ENCODE peak calls at places on chromosomes 12 and 14, in ten cellular contexts. O, Z, D, J, L, E, C, V, H and P are unnamed samples.

GRCh38 chr12:38555620-38556596 is 239.3 kb downstream of the ALG10B start:
- DNase-seq in O (no peak), Z (no peak), D (no peak), J (no peak), L (no peak), E (no peak), C (no peak), V (no peak), H (no peak), P (no peak)

GRCh38 chr12:10070380-10070779 is 28.4 kb downstream of the CLEC1A start:
- DNase-seq in O (no peak), Z (no peak), D (no peak), J (no peak), L (no peak), E (no peak), C (no peak), V (no peak), H (no peak), P (no peak)

GRCh38 chr14:54781936-54782802 is 120.5 kb downstream of the GCH1 start:
- DNase-seq in O (no peak), Z (no peak), D (no peak), J (no peak), L (no peak), E (no peak), C (no peak), V (no peak), H (no peak), P (no peak)

GRCh38 chr12:128388461-128388921 is 121.5 kb downstream of the TMEM132C start:
- DNase-seq in O (peak; percentile 14), Z (no peak), D (no peak), J (no peak), L (no peak), E (no peak), C (no peak), V (no peak), H (no peak), P (no peak)

GRCh38 chr14:32372154-32372553 is 43.1 kb downstream of the AKAP6 start:
- DNase-seq in O (no peak), Z (no peak), D (no peak), J (no peak), L (no peak), E (no peak), C (no peak), V (no peak), H (no peak), P (no peak)

GRCh38 chr14:99604766-99605298 is 825 bp upstream of the CCDC85C start:
- DNase-seq in O (no peak), Z (no peak), D (no peak), J (no peak), L (no peak), E (no peak), C (no peak), V (no peak), H (no peak), P (peak; percentile 22)

GRCh38 chr12:47591795-47592194 is 114.0 kb downstream of the RPAP3 start:
- DNase-seq in O (no peak), Z (no peak), D (no peak), J (no peak), L (no peak), E (no peak), C (no peak), V (no peak), H (no peak), P (no peak)

GRCh38 chr12:6902448-6902847 is 2.2 kb upstream of the LRRC23 start:
- DNase-seq in O (no peak), Z (no peak), D (no peak), J (no peak), L (no peak), E (no peak), C (no peak), V (no peak), H (no peak), P (no peak)

GRCh38 chr12:34304001-34304400 is 281.7 kb downstream of the ALG10 start:
- DNase-seq in O (no peak), Z (no peak), D (no peak), J (no peak), L (no peak), E (no peak), C (no peak), V (no peak), H (no peak), P (no peak)

GRCh38 chr12:116459011-116459410 is 100.2 kb upstream of the MAP1LC3B2 start:
- DNase-seq in O (no peak), Z (no peak), D (no peak), J (no peak), L (no peak), E (no peak), C (no peak), V (no peak), H (no peak), P (no peak)

GRCh38 chr12:100799770-100800169 is 5.2 kb downstream of the ANO4 start:
- DNase-seq in O (no peak), Z (no peak), D (no peak), J (no peak), L (no peak), E (no peak), C (no peak), V (no peak), H (no peak), P (no peak)

GRCh38 chr12:848519-849191 is 96.3 kb downstream of the WNK1 start:
- DNase-seq in O (no peak), Z (no peak), D (no peak), J (no peak), L (no peak), E (no peak), C (no peak), V (no peak), H (no peak), P (no peak)

GRCh38 chr14:55807059-55807499 is 227.1 kb downstream of the KTN1 start:
- DNase-seq in O (peak; percentile 96), Z (no peak), D (no peak), J (peak; percentile 37), L (peak; percentile 17), E (no peak), C (no peak), V (peak; percentile 81), H (peak; percentile 31), P (no peak)

GRCh38 chr14:75825147-75825592 is 156.6 kb downstream of the TGFB3 start:
- DNase-seq in O (no peak), Z (no peak), D (no peak), J (no peak), L (no peak), E (no peak), C (no peak), V (no peak), H (no peak), P (no peak)

GRCh38 chr14:36751920-36752319 is 90.3 kb downstream of the PAX9 start:
- DNase-seq in O (no peak), Z (no peak), D (no peak), J (no peak), L (no peak), E (no peak), C (no peak), V (no peak), H (no peak), P (no peak)

GRCh38 chr14:73825551-73826188 is 26.0 kb upstream of the PTGR2 start:
- DNase-seq in O (peak; percentile 91), Z (peak; percentile 45), D (peak; percentile 62), J (peak; percentile 52), L (peak; percentile 39), E (peak; percentile 73), C (peak; percentile 81), V (peak; percentile 75), H (peak; percentile 64), P (peak; percentile 65)

GRCh38 chr12:57085999-57086950 is 2.6 kb upstream of the NAB2 start:
- DNase-seq in O (peak; percentile 61), Z (peak; percentile 75), D (peak; percentile 24), J (peak; percentile 45), L (no peak), E (peak; percentile 76), C (peak; percentile 56), V (peak; percentile 46), H (peak; percentile 42), P (peak; percentile 20)

GRCh38 chr14:89000007-89000942 is 175.8 kb downstream of the TTC8 start:
- DNase-seq in O (no peak), Z (no peak), D (no peak), J (no peak), L (no peak), E (no peak), C (no peak), V (no peak), H (peak; percentile 16), P (peak; percentile 23)

GRCh38 chr12:16189849-16190248 is 87.6 kb downstream of the SLC15A5 start:
- DNase-seq in O (no peak), Z (no peak), D (no peak), J (no peak), L (no peak), E (peak; percentile 35), C (no peak), V (no peak), H (no peak), P (no peak)

GRCh38 chr12:8145754-8146415 is 10.9 kb upstream of the ZNF705A start:
- DNase-seq in O (peak; percentile 62), Z (peak; percentile 5), D (no peak), J (no peak), L (no peak), E (no peak), C (peak; percentile 62), V (no peak), H (no peak), P (no peak)

GRCh38 chr14:55977346-55977745 is 140.9 kb upstream of the PELI2 start:
- DNase-seq in O (no peak), Z (no peak), D (no peak), J (no peak), L (no peak), E (no peak), C (no peak), V (no peak), H (no peak), P (no peak)

GRCh38 chr12:105507311-105508035 is 177.0 kb downstream of the C12orf75 start:
- DNase-seq in O (no peak), Z (no peak), D (no peak), J (no peak), L (no peak), E (no peak), C (no peak), V (no peak), H (no peak), P (no peak)

GRCh38 chr14:22570132-22570949 is 18.7 kb downstream of the DAD1 start:
- DNase-seq in O (peak; percentile 92), Z (peak; percentile 91), D (peak; percentile 46), J (peak; percentile 70), L (peak; percentile 42), E (peak; percentile 99), C (peak; percentile 27), V (peak; percentile 91), H (peak; percentile 49), P (peak; percentile 60)

GRCh38 chr14:30559638-30560071 is 697 bp downstream of the G2E3 start:
- DNase-seq in O (no peak), Z (peak; percentile 39), D (no peak), J (no peak), L (no peak), E (peak; percentile 56), C (no peak), V (no peak), H (no peak), P (no peak)

GRCh38 chr12:79634957-79635471 is 55.8 kb downstream of the PAWR start:
- DNase-seq in O (no peak), Z (peak; percentile 9), D (no peak), J (no peak), L (no peak), E (no peak), C (no peak), V (no peak), H (no peak), P (no peak)

GRCh38 chr12:63857771-63858670 is 13.5 kb downstream of the SRGAP1 start:
- DNase-seq in O (no peak), Z (no peak), D (no peak), J (no peak), L (no peak), E (no peak), C (no peak), V (no peak), H (no peak), P (no peak)